ENCODE peak calls at places on chromosomes 5 and 9, in four cellular contexts. L is lower leg skin, D is esophagus squamous epithelium, B is body of pancreas. I is an unnamed sample.

GRCh38 chr5:167633931-167634341 is 657.5 kb upstream of the WWC1 start:
- DNase-seq in L (no peak), D (no peak), B (no peak), I (no peak)

GRCh38 chr9:136220017-136220729 is 15.2 kb upstream of the LHX3 start:
- DNase-seq in L (no peak), D (no peak), B (no peak), I (peak; percentile 94)

GRCh38 chr5:56732147-56732546 is 83.2 kb upstream of the MAP3K1 start:
- DNase-seq in L (no peak), D (no peak), B (no peak), I (no peak)

GRCh38 chr9:70817306-70817705 is 304.1 kb downstream of the TRPM3 start:
- DNase-seq in L (no peak), D (no peak), B (no peak), I (no peak)

GRCh38 chr5:176608142-176608705 is 1.7 kb downstream of the GPRIN1 start:
- DNase-seq in L (no peak), D (no peak), B (no peak), I (no peak)

GRCh38 chr5:163563112-163563511 is 57.7 kb downstream of the MAT2B start:
- DNase-seq in L (no peak), D (no peak), B (no peak), I (no peak)

GRCh38 chr5:25362799-25363198 is 718.0 kb upstream of the CDH10 start:
- DNase-seq in L (no peak), D (no peak), B (no peak), I (no peak)

GRCh38 chr5:157275403-157275802 is 9.5 kb downstream of the CYFIP2 start:
- DNase-seq in L (no peak), D (no peak), B (no peak), I (no peak)

DNA sequence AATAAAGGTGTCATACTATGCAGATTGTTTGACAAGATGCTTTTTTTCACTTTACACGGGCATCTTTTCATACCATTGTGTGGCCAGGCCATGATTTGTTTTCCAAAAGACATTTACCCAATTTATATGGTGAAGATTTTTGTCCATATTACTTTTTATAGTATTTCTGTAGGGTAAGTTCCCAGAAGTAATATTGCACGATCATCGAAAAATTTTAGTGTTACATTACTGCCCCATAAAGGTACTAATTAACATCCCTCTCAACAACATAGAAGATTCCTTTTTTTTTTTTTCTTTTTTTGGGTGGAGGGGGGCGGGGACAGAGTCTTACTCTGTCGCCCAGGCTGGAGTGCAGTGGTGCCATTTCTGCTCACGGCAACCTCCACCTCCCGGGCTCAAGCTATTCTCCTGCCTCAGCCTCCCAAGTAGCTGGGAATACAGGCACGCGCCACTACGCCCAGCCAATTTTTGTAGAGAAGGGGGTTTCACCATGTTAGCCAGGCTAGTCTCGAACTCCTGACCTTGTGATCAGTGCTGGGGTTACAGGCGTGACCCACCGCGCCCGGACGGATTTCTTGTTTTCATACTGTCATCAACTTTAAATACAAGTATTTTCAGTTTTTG is 1.2 kb upstream of the ROPN1L start:
- DNase-seq in L (no peak), D (no peak), B (no peak), I (no peak)
- H3K4me3 ChIP-seq in L (no peak overlapping the region), D (peak overlapping the region; percentile 54), B (no peak overlapping the region), I (no peak overlapping the region)

GRCh38 chr5:40680741-40681350 is 1.1 kb downstream of the PTGER4 start:
- DNase-seq in L (peak; percentile 89), D (peak; percentile 27), B (peak; percentile 45), I (peak; percentile 55)

GRCh38 chr5:40679998-40680681 is 425 bp downstream of the PTGER4 start:
- DNase-seq in L (no peak), D (no peak), B (peak; percentile 42), I (peak; percentile 48)

GRCh38 chr5:40678021-40678939 is 1.4 kb upstream of the PTGER4 start:
- DNase-seq in L (no peak), D (no peak), B (no peak), I (peak; percentile 65)

GRCh38 chr5:40677456-40677855 is 2.3 kb upstream of the PTGER4 start:
- DNase-seq in L (no peak), D (no peak), B (no peak), I (no peak)

GRCh38 chr5:40679071-40679997 is at the start of gene PTGER4:
- DNase-seq in L (peak; percentile 99), D (peak; percentile 47), B (peak; percentile 94), I (peak; percentile 95)
- TF ChIP-seq POLR2A in L (peak; percentile 63), D (peak; percentile 97), B (peak; percentile 98), I (peak; percentile 91)

DNA sequence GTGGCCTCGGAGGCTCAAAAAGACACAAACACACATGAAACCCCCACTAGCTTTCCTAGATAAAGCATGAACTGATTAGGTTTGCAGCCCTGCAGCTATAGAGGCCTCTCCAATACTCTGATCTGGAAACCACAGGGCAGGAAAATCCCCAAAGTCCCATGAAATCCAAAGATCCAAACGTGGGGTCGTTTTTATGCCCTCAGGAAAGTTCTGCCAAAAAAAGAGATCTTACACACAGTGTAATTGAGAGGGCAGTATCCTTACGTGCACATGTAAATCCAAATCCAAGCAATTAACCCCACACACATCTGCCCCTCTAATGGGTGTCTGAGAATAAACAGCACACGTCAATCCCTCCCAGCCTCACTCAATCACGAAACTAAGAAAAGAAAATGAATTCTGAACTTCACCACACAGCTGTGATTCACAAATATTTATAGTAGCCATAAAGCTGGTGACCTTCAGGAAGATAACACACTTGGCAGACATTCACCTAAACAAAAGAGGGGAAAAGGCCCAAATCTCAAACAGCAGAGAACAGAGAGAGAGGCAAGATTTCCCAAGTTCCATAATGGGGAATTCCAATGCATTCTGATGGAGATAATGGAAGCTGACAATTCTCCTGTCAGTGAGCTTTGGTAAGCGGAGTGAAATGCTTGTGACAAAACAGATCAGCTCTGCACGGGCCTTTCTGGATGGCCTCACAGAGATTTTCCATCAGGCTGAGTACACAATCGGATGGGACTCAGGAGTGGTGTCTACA is 114.2 kb downstream of the SEMA5A start:
- DNase-seq in L (no peak), D (no peak), B (no peak), I (no peak)
- TF ChIP-seq CTCF in L (no peak), D (no peak), B (no peak), I (no peak)

DNA sequence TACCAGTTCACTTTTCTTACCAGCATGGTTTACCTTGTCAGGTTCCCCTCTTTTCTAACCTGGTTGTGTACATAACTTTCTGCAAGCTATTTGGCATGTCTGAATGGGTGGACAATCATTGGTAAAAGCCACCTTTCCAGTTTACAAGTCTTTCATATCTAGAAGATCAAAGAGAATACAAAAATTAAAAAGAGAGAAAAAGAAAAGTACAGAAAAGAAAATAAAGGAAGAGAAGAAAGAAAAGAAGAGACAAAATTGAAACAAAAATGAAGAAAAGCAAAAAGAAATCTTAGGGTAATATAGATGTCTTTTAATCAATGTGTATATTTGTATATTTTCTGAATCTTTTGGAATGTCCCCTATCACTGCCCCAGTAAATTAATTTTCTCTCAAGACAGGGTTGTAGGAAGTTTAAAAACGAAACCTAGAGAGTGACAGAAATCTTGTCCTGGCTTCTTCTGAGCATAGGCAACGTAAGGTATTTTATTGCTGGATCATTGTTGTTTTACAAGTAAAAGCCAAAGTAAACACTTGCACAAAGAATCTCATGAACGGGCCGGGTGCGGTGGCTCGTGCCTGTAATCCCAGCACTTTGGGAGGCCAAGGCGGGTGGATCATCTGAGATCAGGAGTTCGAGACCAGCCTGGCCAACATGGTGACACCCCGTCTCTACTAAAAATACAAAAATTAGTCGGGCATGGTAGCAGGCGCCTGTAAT is 98.7 kb upstream of the IFNE start:
- DNase-seq in L (no peak), D (no peak), B (no peak), I (no peak)
- H3K4me3 ChIP-seq in L (no peak overlapping the region), D (no peak overlapping the region), B (no peak overlapping the region), I (no peak overlapping the region)

GRCh38 chr9:19451240-19452087 is 42.7 kb downstream of the ACER2 start:
- DNase-seq in L (peak; percentile 25), D (no peak), B (no peak), I (no peak)
- TF ChIP-seq POLR2A in L (no peak), D (no peak), B (no peak), I (no peak)

DNA sequence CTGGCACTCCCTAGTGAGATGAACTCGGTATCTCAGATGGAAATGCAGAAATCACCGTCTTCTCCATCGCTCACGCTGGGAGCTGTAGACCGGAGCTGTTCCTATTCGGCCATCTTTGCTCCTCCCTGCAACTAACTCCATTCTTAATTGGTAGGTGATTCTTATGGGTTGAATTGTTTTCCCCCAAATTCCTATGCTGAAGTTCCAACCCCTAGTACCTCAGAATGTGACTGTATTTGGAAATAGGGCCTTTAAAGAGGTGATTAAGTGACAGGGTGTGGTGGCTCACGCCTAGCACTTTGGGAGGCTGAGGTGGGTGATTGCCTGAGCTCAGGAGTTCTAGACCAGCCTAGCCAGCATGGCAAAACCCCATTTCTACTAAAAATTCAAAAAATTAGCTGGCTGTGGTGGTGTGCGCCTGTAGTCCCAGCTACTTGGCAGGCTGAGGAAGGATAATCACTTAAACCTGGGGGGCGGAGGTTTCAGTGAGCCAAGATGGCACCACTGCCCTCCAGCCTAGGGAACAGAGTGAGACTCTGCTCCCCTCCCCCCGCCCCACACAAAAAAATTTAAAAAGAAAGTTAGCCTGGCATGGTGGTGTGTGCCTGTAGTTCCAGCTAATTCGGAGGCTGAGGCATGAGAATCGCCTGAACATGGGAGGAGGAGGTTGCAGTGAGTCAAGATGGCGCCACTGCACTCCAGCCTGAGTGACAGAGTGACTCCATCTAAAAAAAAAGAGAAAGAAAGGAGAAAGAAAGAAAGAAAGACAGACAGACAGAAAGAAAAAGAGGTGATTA is 25.2 kb upstream of the FOCAD start:
- DNase-seq in L (no peak), D (no peak), B (no peak), I (peak; percentile 63)
- TF ChIP-seq CTCF in L (no peak), D (no peak), B (no peak), I (no peak)

I was measured in NB4.